ENCODE peak calls at places on chromosomes 4 and X, in seven cellular contexts. E is A549, U is GM12892, A is heart left ventricle, P is breast epithelium, N is adrenal gland, C is endothelial cell of umbilical vein. W is an unnamed sample.

GRCh38 chrX:71911731-71912050 is 1.0 kb downstream of the NHSL2 start:
- DNase-seq in E (no peak), U (no peak), A (no peak), P (no peak), N (no peak), C (no peak), W (no peak)

GRCh38 chrX:154549766-154550165 is 2.3 kb downstream of the IKBKG start:
- DNase-seq in E (no peak), U (no peak), A (no peak), P (no peak), N (no peak), C (no peak), W (no peak)

GRCh38 chr4:156933633-156934258 is 37.9 kb downstream of the PDGFC start:
- DNase-seq in E (peak; percentile 54), U (no peak), A (no peak), P (no peak), N (no peak), C (peak; percentile 46), W (no peak)

GRCh38 chrX:69388526-69388925 is 115.6 kb upstream of the NALF2 start:
- DNase-seq in E (no peak), U (no peak), A (no peak), P (peak; percentile 23), N (no peak), C (no peak), W (no peak)

GRCh38 chrX:97159916-97160800 is 276.4 kb downstream of the RPA4 start:
- DNase-seq in E (peak; percentile 67), U (no peak), A (no peak), P (no peak), N (no peak), C (no peak), W (no peak)

GRCh38 chrX:39527045-39527444 is 570.7 kb downstream of the BCOR start:
- DNase-seq in E (no peak), U (no peak), A (no peak), P (no peak), N (no peak), C (no peak), W (no peak)

GRCh38 chr4:168654206-168655174 is 157.6 kb downstream of the PALLD start:
- DNase-seq in E (no peak), U (no peak), A (no peak), P (peak; percentile 55), N (no peak), C (no peak), W (no peak)

GRCh38 chr4:114839986-114840385 is 241.4 kb downstream of the UGT8 start:
- DNase-seq in E (no peak), U (no peak), A (no peak), P (no peak), N (no peak), C (no peak), W (no peak)

GRCh38 chr4:74158561-74159396 is 861 bp downstream of the MTHFD2L start:
- DNase-seq in E (peak; percentile 3), U (no peak), A (no peak), P (no peak), N (no peak), C (peak; percentile 56), W (no peak)

GRCh38 chr4:37763831-37764230 is 62.7 kb upstream of the PGM2 start:
- DNase-seq in E (no peak), U (no peak), A (no peak), P (no peak), N (no peak), C (no peak), W (no peak)

GRCh38 chr4:25884040-25884788 is 21.4 kb upstream of the SEL1L3 start:
- DNase-seq in E (no peak), U (no peak), A (no peak), P (no peak), N (no peak), C (peak; percentile 84), W (no peak)

GRCh38 chr4:11130195-11130975 is 298.3 kb downstream of the HS3ST1 start:
- DNase-seq in E (no peak), U (no peak), A (no peak), P (no peak), N (no peak), C (no peak), W (no peak)

GRCh38 chrX:1400049-1400448 is 8.1 kb upstream of the SLC25A6 start:
- DNase-seq in E (no peak), U (no peak), A (no peak), P (no peak), N (no peak), C (no peak), W (no peak)

GRCh38 chrX:1400731-1401471 is 9.0 kb upstream of the SLC25A6 start:
- DNase-seq in E (no peak), U (no peak), A (no peak), P (no peak), N (no peak), C (no peak), W (no peak)

GRCh38 chrX:1397441-1397840 is 5.5 kb upstream of the SLC25A6 start:
- DNase-seq in E (no peak), U (no peak), A (no peak), P (no peak), N (no peak), C (no peak), W (no peak)

GRCh38 chrX:1397001-1397400 is 5.1 kb upstream of the SLC25A6 start:
- DNase-seq in E (no peak), U (no peak), A (no peak), P (no peak), N (no peak), C (no peak), W (no peak)

GRCh38 chrX:1398431-1399340 is 6.8 kb upstream of the SLC25A6 start:
- DNase-seq in E (no peak), U (no peak), A (no peak), P (no peak), N (no peak), C (no peak), W (no peak)
- TF ChIP-seq POLR2A in E (no peak), U (peak; percentile 18), A (no peak), P (no peak), N (no peak), C (no peak), W (no peak)

DNA sequence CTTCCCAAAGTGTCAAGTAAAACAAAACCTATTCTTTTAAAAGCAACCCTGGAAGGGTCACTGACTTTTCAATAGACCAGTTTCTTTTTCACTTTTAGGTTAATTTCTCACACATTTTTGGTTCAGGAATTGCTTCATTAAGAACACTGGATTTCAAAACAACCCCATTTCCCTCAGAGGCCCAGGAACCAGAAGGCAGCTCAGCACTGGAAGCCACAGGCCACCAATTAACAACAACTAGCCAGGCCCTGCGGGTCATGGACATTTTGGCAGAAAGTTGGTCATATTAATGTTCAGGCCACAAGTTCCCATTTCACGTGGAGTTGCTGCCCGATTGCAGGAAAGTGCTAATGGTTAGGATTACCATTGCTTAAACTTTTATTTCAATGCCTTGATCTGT is 39.8 kb downstream of the HAND2 start:
- DNase-seq in E (no peak), U (no peak), A (no peak), P (no peak), N (no peak), C (no peak), W (no peak)
- TF ChIP-seq POLR2A in E (no peak), U (no peak), A (no peak), P (no peak), N (no peak), C (no peak), W (no peak)

GRCh38 chr4:110631582-110632505 is 9.0 kb upstream of the PITX2 start:
- DNase-seq in E (peak; percentile 82), U (peak; percentile 59), A (peak; percentile 39), P (peak; percentile 53), N (peak; percentile 45), C (peak; percentile 76), W (no peak)
- TF ChIP-seq POLR2A in E (no peak), U (no peak), A (no peak), P (no peak), N (no peak), C (no peak), W (no peak)

DNA sequence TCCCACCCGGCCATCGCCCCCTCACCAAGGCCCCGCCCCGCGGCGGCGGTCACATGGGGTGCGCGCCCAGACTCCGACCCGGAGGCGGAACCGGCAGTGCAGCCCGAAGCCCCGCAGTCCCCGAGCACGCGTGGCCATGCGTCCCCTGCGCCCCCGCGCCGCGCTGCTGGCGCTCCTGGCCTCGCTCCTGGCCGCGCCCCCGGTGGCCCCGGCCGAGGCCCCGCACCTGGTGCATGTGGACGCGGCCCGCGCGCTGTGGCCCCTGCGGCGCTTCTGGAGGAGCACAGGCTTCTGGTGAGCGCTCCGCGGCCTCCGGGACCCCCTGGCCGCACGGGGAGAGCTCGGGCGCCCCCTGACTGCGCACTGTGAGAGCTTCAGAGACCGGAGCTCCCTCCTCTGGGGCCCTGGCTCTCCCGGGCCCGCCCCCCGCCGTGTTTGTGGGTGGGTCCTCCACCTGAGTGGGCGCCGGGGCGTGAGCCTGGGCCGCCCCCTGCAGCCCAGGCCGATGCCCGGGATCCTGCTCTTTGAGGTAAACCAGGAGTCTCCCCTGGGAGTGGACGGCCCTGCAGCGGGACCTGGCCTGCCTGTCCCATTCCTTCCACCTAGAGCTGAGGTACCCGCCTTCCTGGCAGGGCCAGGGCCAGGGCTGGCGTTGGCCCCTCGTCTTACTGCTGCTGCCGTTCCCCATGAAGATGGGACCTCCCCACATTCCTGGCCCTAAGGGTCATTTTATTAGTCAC is at the start of gene IDUA:
- DNase-seq in E (peak; percentile 68), U (peak; percentile 81), A (peak; percentile 85), P (peak; percentile 50), N (peak; percentile 86), C (peak; percentile 75), W (peak; percentile 88)
- TF ChIP-seq POLR2A in E (peak; percentile 64), U (peak; percentile 57), A (peak; percentile 34), P (no peak), N (no peak), C (peak; percentile 55), W (peak; percentile 29)

GRCh38 chrX:155615938-155616337 is 3.2 kb upstream of the TMLHE start:
- DNase-seq in E (no peak), U (no peak), A (no peak), P (no peak), N (no peak), C (no peak), W (no peak)

GRCh38 chrX:155611302-155611701 is 1.4 kb downstream of the TMLHE start:
- DNase-seq in E (no peak), U (no peak), A (no peak), P (no peak), N (no peak), C (peak; percentile 1), W (no peak)

GRCh38 chrX:155613927-155614559 is 1.3 kb upstream of the TMLHE start:
- DNase-seq in E (no peak), U (no peak), A (no peak), P (no peak), N (no peak), C (no peak), W (no peak)

GRCh38 chrX:155612312-155613224 is at the start of gene TMLHE:
- DNase-seq in E (peak; percentile 65), U (peak; percentile 23), A (peak; percentile 76), P (peak; percentile 18), N (peak; percentile 68), C (peak; percentile 75), W (peak; percentile 45)
- TF ChIP-seq POLR2A in E (peak; percentile 57), U (peak; percentile 63), A (no peak), P (no peak), N (peak; percentile 23), C (peak; percentile 30), W (peak; percentile 54)

GRCh38 chrX:53081925-53082772 is at the start of gene TSPYL2:
- DNase-seq in E (peak; percentile 96), U (peak; percentile 87), A (peak; percentile 94), P (peak; percentile 96), N (peak; percentile 93), C (peak; percentile 98), W (peak; percentile 42)
- TF ChIP-seq POLR2A in E (peak; percentile 99), U (peak; percentile 99), A (peak; percentile 99), P (peak; percentile 89), N (peak; percentile 99), C (peak; percentile 96), W (peak; percentile 98)

W was measured in H54.